ENCODE peak calls at places on chromosomes 7 and 10, in nine cellular contexts. M is thoracic aorta, S is PC-9, R is OCI-LY7, K is right cardiac atrium, V is HL-60, P is psoas muscle, Q is GM23248, N is ascending aorta. G is an unnamed sample.
A peak's percentile ranks its signal among the peaks of the same experiment; 100 is the strongest.

GRCh38 chr10:48655426-48656240 is 29.0 kb upstream of the WDFY4 start:
- DNase-seq in M (peak; percentile 64), S (peak; percentile 82), R (no peak), K (peak; percentile 90), V (no peak), P (peak; percentile 84), Q (peak; percentile 94), N (peak; percentile 92), G (peak; percentile 87)

GRCh38 chr7:2821161-2821841 is 22.8 kb downstream of the GNA12 start:
- DNase-seq in M (no peak), S (peak; percentile 38), R (peak; percentile 67), K (peak; percentile 31), V (no peak), P (no peak), Q (peak; percentile 81), N (no peak), G (no peak)

GRCh38 chr7:42736931-42737330 is 174.9 kb downstream of the C7orf25 start:
- DNase-seq in M (no peak), S (no peak), R (no peak), K (no peak), V (no peak), P (no peak), Q (peak; percentile 18), N (no peak), G (no peak)

GRCh38 chr7:70470751-70471150 is 661.2 kb upstream of the GALNT17 start:
- DNase-seq in M (no peak), S (no peak), R (no peak), K (no peak), V (no peak), P (no peak), Q (no peak), N (no peak), G (no peak)

GRCh38 chr7:76515999-76516443 is 5.7 kb downstream of the UPK3B start:
- DNase-seq in M (no peak), S (peak; percentile 74), R (peak; percentile 17), K (peak; percentile 87), V (peak; percentile 62), P (no peak), Q (peak; percentile 60), N (no peak), G (no peak)

GRCh38 chr7:70533614-70534013 is 598.3 kb upstream of the GALNT17 start:
- DNase-seq in M (no peak), S (no peak), R (no peak), K (no peak), V (no peak), P (no peak), Q (no peak), N (no peak), G (no peak)

GRCh38 chr10:111392910-111393309 is 316.1 kb downstream of the ADRA2A start:
- DNase-seq in M (no peak), S (no peak), R (no peak), K (no peak), V (no peak), P (no peak), Q (peak; percentile 77), N (no peak), G (no peak)

GRCh38 chr10:28774051-28774995 is 97.0 kb downstream of the BAMBI start:
- DNase-seq in M (no peak), S (no peak), R (no peak), K (no peak), V (no peak), P (no peak), Q (no peak), N (no peak), G (no peak)

GRCh38 chr7:149790146-149790548 is 16.8 kb upstream of the ZNF467 start:
- DNase-seq in M (no peak), S (no peak), R (no peak), K (peak; percentile 84), V (peak; percentile 36), P (peak; percentile 71), Q (peak; percentile 53), N (no peak), G (peak; percentile 57)

GRCh38 chr10:68242051-68242450 is 10.1 kb upstream of the ATOH7 start:
- DNase-seq in M (no peak), S (no peak), R (no peak), K (no peak), V (no peak), P (no peak), Q (peak; percentile 30), N (no peak), G (no peak)

GRCh38 chr10:98033515-98033914 is 3.1 kb upstream of the CRTAC1 start:
- DNase-seq in M (no peak), S (no peak), R (no peak), K (no peak), V (no peak), P (no peak), Q (no peak), N (no peak), G (no peak)

GRCh38 chr7:157893535-157894044 is 556.8 kb downstream of the DNAJB6 start:
- DNase-seq in M (no peak), S (no peak), R (no peak), K (no peak), V (no peak), P (no peak), Q (no peak), N (no peak), G (no peak)

GRCh38 chr7:74364061-74364460 is 74.9 kb downstream of the CLIP2 start:
- DNase-seq in M (no peak), S (no peak), R (no peak), K (no peak), V (no peak), P (no peak), Q (peak; percentile 17), N (no peak), G (no peak)

DNA sequence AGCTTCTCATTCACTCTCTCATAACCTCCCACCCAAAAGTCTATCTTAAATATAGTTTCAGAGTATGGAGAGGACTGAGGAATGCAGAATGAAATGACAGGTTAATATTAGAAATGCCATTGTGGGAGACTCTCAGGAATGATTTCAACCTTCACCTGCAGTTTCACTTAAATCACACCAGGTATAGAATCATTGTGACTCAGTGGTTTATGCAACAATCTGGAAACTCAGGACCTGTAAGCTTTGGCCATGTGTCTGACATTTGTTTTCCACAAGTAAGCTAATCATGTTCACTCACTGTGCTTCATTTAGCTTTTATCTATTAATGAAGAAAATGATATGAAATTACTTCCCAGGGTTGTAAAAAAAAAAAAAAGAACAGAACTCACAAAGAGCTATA is 8.7 kb upstream of the PTPN12 start:
- DNase-seq in M (no peak), S (no peak), R (no peak), K (no peak), V (no peak), P (no peak), Q (no peak), N (no peak), G (no peak)
- H3K27ac ChIP-seq in M (no peak overlapping the region), S (peak overlapping the region; percentile 99), R (no peak overlapping the region), K (no peak overlapping the region), V (no peak overlapping the region), P (no peak overlapping the region), Q (no peak overlapping the region), N (no peak overlapping the region), G (no peak overlapping the region)

GRCh38 chr7:4713183-4713784 is 31.2 kb downstream of the FOXK1 start:
- DNase-seq in M (no peak), S (no peak), R (no peak), K (peak; percentile 37), V (peak; percentile 71), P (no peak), Q (peak; percentile 73), N (no peak), G (no peak)
- H3K27ac ChIP-seq in M (no peak overlapping the region), S (peak overlapping the region; percentile 5), R (no peak overlapping the region), K (no peak overlapping the region), V (peak overlapping the region; percentile 77), P (peak overlapping the region; percentile 86), Q (peak overlapping the region; percentile 85), N (no peak overlapping the region), G (no peak overlapping the region)

DNA sequence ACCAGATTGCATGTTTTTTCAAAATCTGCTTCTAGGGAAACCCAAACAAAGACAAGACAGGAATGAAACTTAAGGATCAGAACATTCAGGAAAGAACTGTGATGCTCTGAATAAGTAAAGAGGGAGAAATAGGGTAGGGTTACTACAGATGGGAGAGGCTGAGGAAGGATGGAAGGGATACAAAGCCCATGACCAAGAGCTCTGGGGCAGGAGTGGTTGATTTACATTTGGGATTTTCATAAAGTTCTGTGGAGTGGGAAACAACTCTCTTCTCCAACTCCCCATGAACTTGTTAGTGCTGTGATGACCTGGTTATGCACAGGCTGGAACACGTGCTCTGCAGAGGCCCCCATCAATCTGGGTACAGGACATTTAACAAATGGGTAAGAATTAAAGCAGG is 216.0 kb upstream of the KLF14 start:
- DNase-seq in M (no peak), S (no peak), R (no peak), K (no peak), V (no peak), P (no peak), Q (no peak), N (no peak), G (no peak)
- H3K27ac ChIP-seq in M (no peak overlapping the region), S (peak overlapping the region; percentile 17), R (no peak overlapping the region), K (no peak overlapping the region), V (no peak overlapping the region), P (peak overlapping the region; percentile 56), Q (no peak overlapping the region), N (no peak overlapping the region), G (no peak overlapping the region)

GRCh38 chr7:17098515-17098914 is 199.9 kb upstream of the AHR start:
- DNase-seq in M (no peak), S (no peak), R (no peak), K (no peak), V (no peak), P (no peak), Q (no peak), N (no peak), G (no peak)

GRCh38 chr7:17097668-17098297 is 200.7 kb upstream of the AHR start:
- DNase-seq in M (no peak), S (no peak), R (no peak), K (no peak), V (no peak), P (no peak), Q (no peak), N (no peak), G (no peak)

GRCh38 chr7:17095951-17096350 is 202.5 kb upstream of the AHR start:
- DNase-seq in M (no peak), S (no peak), R (no peak), K (no peak), V (no peak), P (no peak), Q (peak; percentile 11), N (no peak), G (no peak)

GRCh38 chr7:17101207-17101696 is 197.2 kb upstream of the AHR start:
- DNase-seq in M (no peak), S (no peak), R (no peak), K (no peak), V (no peak), P (no peak), Q (no peak), N (no peak), G (no peak)

DNA sequence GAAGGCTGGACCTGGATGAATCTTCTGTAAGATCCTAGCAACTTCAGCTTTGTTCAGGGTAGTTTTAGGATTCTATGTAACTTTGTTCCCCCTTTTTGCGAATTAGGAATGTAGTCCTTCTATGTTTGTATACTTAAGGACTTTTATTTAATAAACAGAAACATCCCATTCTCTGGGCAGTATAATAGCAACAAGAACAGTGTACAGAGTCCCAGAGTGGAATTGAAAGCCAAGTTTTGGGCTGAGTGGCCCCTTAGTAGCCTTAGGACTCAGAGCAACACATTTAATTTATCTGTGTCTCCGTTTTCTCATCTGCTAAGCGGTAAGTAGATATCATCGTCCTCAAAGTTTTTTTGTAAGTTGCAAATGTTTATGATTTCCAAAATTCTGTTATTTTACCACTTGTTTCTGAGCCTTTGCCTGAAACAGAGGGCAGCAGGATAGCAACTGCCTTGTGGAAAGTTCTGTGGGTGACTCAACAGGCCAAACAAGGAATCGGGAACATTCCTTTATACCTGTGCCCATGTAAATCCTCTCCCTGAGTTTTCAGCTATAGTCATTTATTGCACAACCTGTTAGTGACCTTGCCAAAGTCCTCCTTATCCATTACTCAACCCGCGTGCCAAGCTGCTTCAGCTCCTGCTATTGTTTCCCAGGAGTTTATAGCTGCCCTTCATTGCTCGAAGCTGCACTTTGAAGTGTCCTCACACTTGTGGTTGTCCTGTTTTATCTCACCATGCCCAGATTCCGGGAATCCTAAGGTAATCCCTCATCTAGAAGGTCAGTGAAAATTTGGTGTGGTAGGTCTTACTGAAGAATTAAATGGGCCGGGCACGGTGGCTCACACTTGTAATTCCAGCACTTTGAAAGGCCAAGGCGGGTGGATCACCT is 199.1 kb upstream of the AHR start:
- DNase-seq in M (no peak), S (peak; percentile 60), R (no peak), K (no peak), V (no peak), P (peak; percentile 30), Q (peak; percentile 37), N (peak; percentile 64), G (no peak)
- H3K27ac ChIP-seq in M (no peak overlapping the region), S (no peak overlapping the region), R (no peak overlapping the region), K (no peak overlapping the region), V (no peak overlapping the region), P (no peak overlapping the region), Q (no peak overlapping the region), N (no peak overlapping the region), G (no peak overlapping the region)